ENCODE peak calls at places on chromosomes 12 and 14, in six cellular contexts. L, T, K, X, M and I are unnamed samples.

GRCh38 chr12:132610051-132610759 is at the start of gene LRCOL1:
- ATAC-seq in T (no peak), X (no peak), L (no peak), K (peak; percentile 79), M (no peak), I (no peak)

GRCh38 chr14:101916816-101917412 is 47.5 kb upstream of the DYNC1H1 start:
- ATAC-seq in T (no peak), X (no peak), M (peak; percentile 32), K (peak; percentile 28), L (peak; percentile 56), I (no peak)

GRCh38 chr14:24270537-24271133 is 762 bp downstream of the RABGGTA start:
- ATAC-seq in T (no peak), L (no peak), X (no peak), K (no peak), M (peak; percentile 57), I (no peak)

GRCh38 chr12:6430990-6431353 is 13.8 kb upstream of the CD27 start:
- ATAC-seq in K (no peak), X (peak; percentile 43), T (no peak), L (no peak), M (no peak), I (no peak)

GRCh38 chr12:116876151-116876869 is 4.9 kb downstream of the HRK start:
- ATAC-seq in M (peak; percentile 13), L (no peak), T (no peak), K (no peak), X (no peak), I (no peak)

GRCh38 chr14:52551696-52552062 is 626 bp downstream of the TXNDC16 start:
- ATAC-seq in T (no peak), M (peak; percentile 57), X (no peak), K (peak; percentile 25), L (no peak), I (no peak)

GRCh38 chr14:75268638-75269550 is 9.7 kb upstream of the FOS start:
- ATAC-seq in K (no peak), M (peak; percentile 54), T (no peak), X (no peak), L (no peak), I (no peak)

GRCh38 chr12:1811281-1811947 is 9.0 kb upstream of the LRTM2 start:
- ATAC-seq in K (no peak), X (no peak), L (no peak), T (no peak), M (peak; percentile 69), I (no peak)

GRCh38 chr14:61416587-61416986 is 95.2 kb downstream of the PRKCH start:
- ATAC-seq in K (no peak), M (no peak), X (no peak), L (no peak), T (no peak), I (no peak)

GRCh38 chr12:26425587-26426260 is 230.4 kb downstream of the SSPN start:
- ATAC-seq in M (no peak), T (no peak), X (no peak), L (no peak), K (no peak), I (no peak)

GRCh38 chr12:41794341-41794740 is 350.3 kb downstream of the GXYLT1 start:
- ATAC-seq in T (peak; percentile 28), K (no peak), X (no peak), M (no peak), L (no peak), I (no peak)

GRCh38 chr12:101551362-101552114 is 43.2 kb upstream of the MYBPC1 start:
- ATAC-seq in L (no peak), K (no peak), T (no peak), X (no peak), M (no peak), I (no peak)

GRCh38 chr14:22218729-22219128 is 370.3 kb downstream of the DAD1 start:
- ATAC-seq in K (no peak), L (no peak), M (no peak), T (no peak), X (no peak), I (no peak)

GRCh38 chr14:92520102-92520651 is 6.6 kb downstream of the RIN3 start:
- ATAC-seq in M (no peak), L (peak; percentile 31), X (no peak), K (peak; percentile 32), T (no peak), I (no peak)

GRCh38 chr12:2439332-2440100 is 355.3 kb upstream of the FKBP4 start:
- ATAC-seq in L (no peak), X (no peak), M (no peak), T (no peak), K (peak; percentile 74), I (no peak)

GRCh38 chr14:63544641-63545234 is 1.6 kb upstream of the PPP2R5E start:
- ATAC-seq in K (no peak), M (no peak), T (no peak), X (no peak), L (no peak), I (no peak)

GRCh38 chr14:67447033-67447381 is 35.0 kb upstream of the PLEK2 start:
- ATAC-seq in M (no peak), X (no peak), T (no peak), L (no peak), K (peak; percentile 25), I (no peak)

GRCh38 chr14:52025952-52026510 is 36.7 kb downstream of the RTRAF start:
- ATAC-seq in K (peak; percentile 20), X (no peak), M (peak; percentile 75), L (no peak), T (no peak), I (no peak)

GRCh38 chr12:117685115-117685926 is 283.5 kb downstream of the KSR2 start:
- ATAC-seq in K (no peak), X (peak; percentile 16), T (peak; percentile 61), L (no peak), M (peak; percentile 75), I (peak; percentile 89)

GRCh38 chr12:89073027-89073398 is 279.3 kb downstream of the DUSP6 start:
- ATAC-seq in L (no peak), T (peak; percentile 63), M (no peak), K (no peak), X (no peak), I (no peak)

GRCh38 chr14:55131782-55132181 is 2.7 kb downstream of the LGALS3 start:
- ATAC-seq in X (no peak), L (peak; percentile 41), T (no peak), K (peak; percentile 19), M (no peak), I (no peak)

DNA sequence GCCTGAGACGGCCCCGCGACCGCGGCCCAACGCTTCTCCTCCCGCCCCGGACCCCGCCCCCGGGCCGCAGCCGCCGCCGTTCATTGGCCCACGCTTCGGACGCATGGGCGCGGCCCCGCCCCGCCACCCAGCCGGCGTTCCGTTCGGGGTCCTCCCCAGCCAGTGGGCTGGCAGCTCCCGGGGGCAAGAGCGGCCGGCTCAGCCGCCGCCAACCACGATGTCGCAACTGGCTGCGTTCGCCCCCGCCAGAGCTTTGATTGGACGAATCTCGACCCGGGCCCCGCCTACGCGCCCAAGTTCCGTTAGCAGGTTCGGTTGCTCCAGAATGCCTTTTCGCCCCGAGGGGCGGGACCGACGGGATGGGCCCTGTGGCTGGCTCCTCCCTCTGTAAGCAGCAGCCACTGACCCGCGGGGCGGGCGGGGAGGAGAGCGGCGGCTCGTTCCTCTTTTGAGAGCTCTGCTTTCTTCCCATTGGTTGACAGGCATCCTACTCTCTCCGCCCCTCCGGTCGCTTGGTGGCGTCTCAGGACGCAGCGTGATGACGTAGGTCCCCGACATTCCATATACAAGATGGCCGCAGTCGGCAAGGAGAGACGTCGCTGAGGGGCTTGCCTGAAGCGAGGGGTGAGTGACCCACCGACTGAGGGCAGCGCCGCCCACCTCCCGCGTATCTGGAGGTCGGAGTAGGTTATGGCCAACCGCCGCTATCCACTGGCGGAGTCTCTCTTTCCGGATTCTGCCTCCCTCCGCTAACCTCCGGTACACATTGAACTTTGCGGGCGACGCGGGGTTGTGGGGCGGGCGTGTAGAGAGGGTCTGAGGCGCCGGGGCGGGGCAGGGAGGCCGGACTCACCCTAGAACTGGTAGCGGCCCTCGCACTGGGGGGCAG is at the start of the genes CCNK and SETD3:
- ATAC-seq in X (peak; percentile 89), T (peak; percentile 95), M (peak; percentile 91), L (peak; percentile 100), K (peak; percentile 94), I (peak; percentile 96)
- TF ChIP-seq POLR2A in X (peak; percentile 75), T (peak; percentile 89), M (peak; percentile 90), L (peak; percentile 95), K (peak; percentile 87), I (peak; percentile 94)

GRCh38 chr12:70101064-70101463 is 142.2 kb upstream of the CNOT2 start:
- ATAC-seq in L (no peak), M (no peak), T (no peak), X (no peak), K (no peak), I (no peak)
- TF ChIP-seq POLR2A in L (no peak), M (no peak), T (no peak), X (no peak), K (no peak), I (no peak)

GRCh38 chr12:52874573-52875435 is 26.0 kb upstream of the KRT78 start:
- ATAC-seq in T (no peak), L (no peak), M (no peak), X (no peak), K (no peak), I (no peak)
- TF ChIP-seq POLR2A in T (no peak), L (no peak), M (no peak), X (no peak), K (no peak), I (no peak)

DNA sequence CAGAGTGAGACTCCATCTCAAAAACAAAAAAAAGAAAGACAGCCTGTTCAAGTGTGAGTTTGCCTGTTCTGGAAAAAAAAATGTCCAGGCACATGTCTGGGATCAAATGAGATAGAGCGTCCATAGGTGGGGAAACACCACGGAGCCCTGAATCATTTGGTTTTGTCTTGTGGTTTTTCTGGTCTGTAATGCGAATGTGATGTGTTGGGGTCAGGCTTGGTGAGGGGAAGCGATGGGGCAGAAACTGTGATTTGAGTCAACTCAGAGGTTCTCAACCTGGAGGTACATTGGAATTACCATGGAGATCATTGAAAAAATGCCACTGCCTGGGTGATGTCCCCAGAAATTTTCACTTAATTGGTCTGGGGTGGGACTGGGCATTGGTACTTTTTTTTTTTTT is 183.9 kb upstream of the PWP1 start:
- ATAC-seq in K (no peak), X (no peak), M (no peak), L (no peak), T (no peak), I (no peak)
- TF ChIP-seq POLR2A in K (no peak), X (no peak), M (no peak), L (no peak), T (no peak), I (no peak)

DNA sequence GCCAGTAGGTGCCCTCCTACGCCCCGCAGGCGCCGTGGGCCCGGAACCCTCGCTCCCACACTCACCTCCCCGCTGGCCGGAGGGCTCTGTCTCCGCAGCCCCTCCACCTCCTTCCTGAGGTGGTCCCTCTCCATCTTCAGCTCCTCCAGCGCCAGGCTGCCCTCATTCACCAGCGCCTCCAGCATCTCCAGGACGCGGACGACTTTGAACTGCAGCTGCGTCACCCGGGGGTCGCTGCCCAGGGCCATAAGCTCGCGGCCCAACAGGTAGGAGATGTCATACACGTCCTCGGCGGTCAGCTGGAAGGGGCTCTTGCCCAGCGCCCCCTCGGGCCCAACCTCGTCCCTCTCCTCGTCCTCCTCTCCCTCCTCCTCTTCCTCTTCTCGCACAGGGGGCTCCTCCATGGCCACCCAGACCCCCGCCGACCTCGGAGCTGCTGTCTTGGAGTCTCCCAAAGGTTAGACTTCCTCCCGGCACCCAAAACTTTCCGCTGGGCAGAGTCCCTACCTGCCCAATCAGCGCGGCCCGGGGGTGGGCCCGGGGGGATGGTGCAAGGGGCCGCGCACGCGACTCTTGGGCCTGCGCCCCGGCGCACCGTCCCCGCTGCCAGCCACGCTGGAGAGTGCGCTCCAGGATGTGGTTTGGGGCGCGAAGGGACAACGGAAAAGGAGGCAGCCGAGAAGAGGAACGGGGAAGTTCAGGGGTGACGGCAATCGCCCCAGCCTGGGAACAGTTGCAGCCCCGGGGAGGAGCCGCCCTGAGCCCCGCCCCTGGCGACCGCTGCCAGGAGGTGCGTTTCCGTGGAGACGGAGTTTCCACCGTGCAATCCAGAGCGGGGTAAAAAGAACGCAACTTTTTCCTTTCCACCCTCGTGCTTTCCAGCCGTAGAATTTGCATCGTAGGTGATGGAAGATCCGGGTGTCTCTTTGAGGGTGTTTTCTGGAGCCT is at the start of gene RILPL2:
- ATAC-seq in L (peak; percentile 97), T (peak; percentile 94), M (peak; percentile 92), X (peak; percentile 95), K (peak; percentile 98), I (peak; percentile 97)
- TF ChIP-seq POLR2A in L (peak; percentile 92), T (peak; percentile 68), M (peak; percentile 37), X (no peak), K (peak; percentile 63), I (peak; percentile 62)